ENCODE peak calls at places on chromosomes 3 and 15, in five cellular contexts. W is fibroblast of lung, A is foreskin fibroblast, J is fibroblast of the aortic adventitia, F is heart left ventricle. V is an unnamed sample.

GRCh38 chr15:89630974-89631901 is 24.0 kb downstream of the KIF7 start:
- DNase-seq in W (no peak), A (no peak), F (no peak), J (no peak), V (no peak)

GRCh38 chr3:24943961-24944360 is 449.3 kb upstream of the THRB start:
- DNase-seq in W (no peak), A (no peak), F (no peak), J (no peak), V (no peak)

GRCh38 chr3:42698911-42699230 is 3.7 kb downstream of the HHATL start:
- DNase-seq in F (no peak), A (no peak), J (no peak), W (no peak), V (no peak)

GRCh38 chr3:37052860-37053259 is 59.5 kb downstream of the MLH1 start:
- DNase-seq in J (no peak), W (peak), F (no peak), A (no peak), V (no peak)

GRCh38 chr3:11574981-11575669 is 68.6 kb downstream of the VGLL4 start:
- DNase-seq in A (no peak), F (no peak), W (no peak), J (no peak), V (no peak)

GRCh38 chr3:113136071-113136470 is 75.3 kb upstream of the BOC start:
- DNase-seq in F (no peak), A (peak), J (peak), W (no peak), V (peak)

GRCh38 chr3:129184396-129184656 is 630 bp upstream of the CNBP start:
- DNase-seq in J (no peak), F (peak), A (no peak), W (peak), V (no peak)

GRCh38 chr15:67542462-67543347 is at the start of gene MAP2K5:
- DNase-seq in A (peak), F (peak), J (peak), W (peak), V (peak)

GRCh38 chr3:150961949-150962348 is 10.6 kb downstream of the CLRN1 start:
- DNase-seq in J (no peak), W (no peak), F (no peak), A (no peak), V (no peak)

GRCh38 chr15:67917037-67917436 is 77.2 kb upstream of the RNU6-1 start:
- DNase-seq in F (peak), W (no peak), A (no peak), J (peak), V (no peak)

GRCh38 chr3:122397136-122397645 is 13.2 kb downstream of the FAM162A start:
- DNase-seq in A (no peak), W (peak), J (peak), F (no peak), V (peak)

DNA sequence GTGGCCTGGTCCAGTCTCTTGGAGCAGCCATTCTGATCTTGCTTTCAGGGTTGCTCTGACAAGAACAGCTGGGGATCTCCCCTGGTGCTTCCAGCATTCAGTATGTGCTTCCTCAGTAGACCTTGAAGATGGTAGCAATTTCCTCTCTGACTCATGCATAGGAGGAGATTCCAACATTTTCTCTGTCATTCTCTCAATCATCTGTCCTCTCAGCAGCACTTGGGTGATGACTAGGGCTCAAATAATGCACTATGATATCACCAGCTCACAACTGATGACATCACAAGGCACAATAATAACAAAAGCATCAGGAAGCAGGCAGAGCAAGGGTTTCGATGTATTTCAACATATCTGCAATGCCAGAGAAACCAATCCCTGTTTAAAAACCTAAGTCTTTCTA is 52.7 kb downstream of the NFKBIZ start:
- DNase-seq in J (peak), W (peak), A (peak), F (no peak), V (peak)
- H3K4me3 ChIP-seq in J (no peak), W (no peak), A (no peak), F (no peak), V (no peak)

GRCh38 chr15:52329150-52329549 is 33.5 kb upstream of the MYO5C start:
- DNase-seq in J (no peak), A (no peak), F (no peak), W (no peak), V (no peak)

GRCh38 chr15:52329980-52330379 is 34.4 kb upstream of the MYO5C start:
- DNase-seq in A (no peak), W (peak), F (no peak), J (no peak), V (no peak)

GRCh38 chr15:52334491-52335160 is 39.0 kb upstream of the MYO5C start:
- DNase-seq in W (peak), A (no peak), F (no peak), J (peak), V (no peak)

GRCh38 chr15:52328680-52329079 is 33.1 kb upstream of the MYO5C start:
- DNase-seq in F (no peak), J (no peak), A (no peak), W (no peak), V (no peak)

DNA sequence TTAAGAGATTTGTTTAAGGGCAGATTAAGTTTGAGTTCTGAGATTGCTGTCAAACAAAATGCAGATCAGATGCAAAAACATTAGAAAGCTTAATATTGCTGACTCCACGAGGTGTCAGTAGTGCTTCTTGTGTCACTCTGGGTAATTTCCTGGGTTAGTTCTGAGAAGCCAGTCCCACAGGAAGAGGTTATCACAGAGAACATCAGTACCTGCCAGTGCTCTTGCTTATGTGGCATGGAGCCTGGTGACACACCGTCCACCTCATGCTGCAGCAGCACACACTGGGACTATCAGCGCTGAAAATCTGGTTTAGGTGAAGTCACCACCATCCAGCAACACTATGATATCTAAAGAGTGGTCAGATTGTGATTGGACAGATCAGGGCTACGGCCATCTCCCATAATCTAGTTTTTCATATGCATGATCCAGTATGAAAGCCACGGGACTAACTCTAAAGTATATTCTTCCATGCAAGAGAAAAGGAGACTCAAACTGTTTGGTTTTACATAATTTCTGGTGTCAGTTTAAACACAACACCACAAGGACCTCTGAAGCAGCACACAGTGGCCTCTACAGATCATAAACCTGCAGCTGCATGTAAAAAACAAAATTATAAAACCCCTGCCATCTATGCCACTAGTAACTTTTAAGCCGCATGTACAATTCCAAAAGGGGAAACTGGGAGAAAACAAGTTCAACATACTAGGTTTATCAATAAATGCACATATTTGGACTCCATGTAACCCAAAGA is 36.1 kb upstream of the MYO5C start:
- DNase-seq in J (peak), W (peak), A (peak), F (no peak), V (peak)
- TF ChIP-seq CTCF in J (peak), W (peak), A (peak), F (peak), V (peak)

GRCh38 chr3:152204218-152204617 is 64.5 kb upstream of the MBNL1 start:
- DNase-seq in W (no peak), J (no peak), A (no peak), F (no peak), V (no peak)
- H3K4me3 ChIP-seq in W (no peak), J (no peak), A (no peak), F (peak), V (no peak)

DNA sequence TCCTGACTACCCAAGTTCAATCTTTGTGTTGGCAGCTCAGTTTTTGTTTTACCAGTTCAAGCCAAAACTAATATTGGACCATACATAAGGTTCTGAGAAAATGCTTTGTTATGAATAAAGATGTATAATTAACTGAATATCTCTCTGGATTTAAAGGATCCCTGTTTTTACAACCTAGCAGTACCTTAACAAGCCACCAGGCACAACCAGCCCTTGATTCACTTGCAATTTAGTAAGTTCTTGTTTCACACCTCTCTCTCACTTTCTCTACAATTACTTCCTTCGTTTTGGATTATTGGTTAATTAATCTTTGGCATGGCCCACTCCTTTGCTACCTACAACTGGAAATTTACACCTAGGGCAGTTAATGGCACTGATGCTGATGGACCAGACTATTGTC is 531.9 kb downstream of the SQOR start:
- DNase-seq in W (no peak), A (no peak), F (no peak), J (no peak), V (no peak)
- TF ChIP-seq CTCF in W (no peak), A (no peak), F (no peak), J (peak), V (no peak)

GRCh38 chr3:12959395-12959794 is 113.8 kb downstream of the IQSEC1 start:
- DNase-seq in J (no peak), W (no peak), A (no peak), F (no peak), V (no peak)
- H3K4me3 ChIP-seq in J (no peak), W (no peak), A (no peak), F (no peak), V (no peak)